ENCODE peak calls at places on chromosomes 2 and 18, in ten cellular contexts. One of them, this sample, is unnamed.

GRCh38 chr2:157903051-157903625 is 27.0 kb upstream of the ACVR1 start:
- DNase-seq in nucleus accumbens: no peak
- DNase-seq in activated T-helper 1 cell treated with anti-CD3 and anti-CD28 coated beads, Interleukin-2, amount 50 U/mL, for 16 hours: no peak
- DNase-seq in WTC11: no peak
- DNase-seq in GM03348: peak; percentile 11
- DNase-seq in tibial artery: no peak
- DNase-seq in KBM-7: no peak
- DNase-seq in H7: no peak
- DNase-seq in stimulated activated CD8-positive, alpha-beta memory T cell treated with anti-CD3 and anti-CD28 coated beads, Interleukin-2, amount 100 ng/mL, for 48 hours: no peak
- DNase-seq in lower lobe of right lung: no peak
- DNase-seq in this sample: no peak

GRCh38 chr2:15983496-15983895 is 43.1 kb downstream of the MYCN start:
- DNase-seq in nucleus accumbens: no peak
- DNase-seq in activated T-helper 1 cell treated with anti-CD3 and anti-CD28 coated beads, Interleukin-2, amount 50 U/mL, for 16 hours: no peak
- DNase-seq in WTC11: no peak
- DNase-seq in GM03348: no peak
- DNase-seq in tibial artery: no peak
- DNase-seq in KBM-7: no peak
- DNase-seq in H7: no peak
- DNase-seq in stimulated activated CD8-positive, alpha-beta memory T cell treated with anti-CD3 and anti-CD28 coated beads, Interleukin-2, amount 100 ng/mL, for 48 hours: no peak
- DNase-seq in lower lobe of right lung: no peak
- DNase-seq in this sample: no peak

GRCh38 chr2:231065966-231066365 is 9.3 kb downstream of the PSMD1 start:
- DNase-seq in nucleus accumbens: no peak
- DNase-seq in activated T-helper 1 cell treated with anti-CD3 and anti-CD28 coated beads, Interleukin-2, amount 50 U/mL, for 16 hours: no peak
- DNase-seq in WTC11: no peak
- DNase-seq in GM03348: no peak
- DNase-seq in tibial artery: no peak
- DNase-seq in KBM-7: no peak
- DNase-seq in H7: no peak
- DNase-seq in stimulated activated CD8-positive, alpha-beta memory T cell treated with anti-CD3 and anti-CD28 coated beads, Interleukin-2, amount 100 ng/mL, for 48 hours: no peak
- DNase-seq in lower lobe of right lung: no peak
- DNase-seq in this sample: no peak

GRCh38 chr18:23141022-23141999 is 6.0 kb downstream of the CABLES1 start:
- DNase-seq in nucleus accumbens: no peak
- DNase-seq in activated T-helper 1 cell treated with anti-CD3 and anti-CD28 coated beads, Interleukin-2, amount 50 U/mL, for 16 hours: no peak
- DNase-seq in WTC11: no peak
- DNase-seq in GM03348: peak; percentile 30
- DNase-seq in tibial artery: peak; percentile 52
- DNase-seq in KBM-7: no peak
- DNase-seq in H7: no peak
- DNase-seq in stimulated activated CD8-positive, alpha-beta memory T cell treated with anti-CD3 and anti-CD28 coated beads, Interleukin-2, amount 100 ng/mL, for 48 hours: no peak
- DNase-seq in lower lobe of right lung: no peak
- DNase-seq in this sample: no peak

GRCh38 chr18:3458378-3458777 is 8.4 kb downstream of the TGIF1 start:
- DNase-seq in nucleus accumbens: no peak
- DNase-seq in activated T-helper 1 cell treated with anti-CD3 and anti-CD28 coated beads, Interleukin-2, amount 50 U/mL, for 16 hours: no peak
- DNase-seq in WTC11: no peak
- DNase-seq in GM03348: no peak
- DNase-seq in tibial artery: no peak
- DNase-seq in KBM-7: no peak
- DNase-seq in H7: no peak
- DNase-seq in stimulated activated CD8-positive, alpha-beta memory T cell treated with anti-CD3 and anti-CD28 coated beads, Interleukin-2, amount 100 ng/mL, for 48 hours: no peak
- DNase-seq in lower lobe of right lung: no peak
- DNase-seq in this sample: no peak

GRCh38 chr2:239223330-239224248 is 177.2 kb downstream of the HDAC4 start:
- DNase-seq in nucleus accumbens: no peak
- DNase-seq in activated T-helper 1 cell treated with anti-CD3 and anti-CD28 coated beads, Interleukin-2, amount 50 U/mL, for 16 hours: no peak
- DNase-seq in WTC11: no peak
- DNase-seq in GM03348: peak; percentile 82
- DNase-seq in tibial artery: peak; percentile 64
- DNase-seq in KBM-7: no peak
- DNase-seq in H7: no peak
- DNase-seq in stimulated activated CD8-positive, alpha-beta memory T cell treated with anti-CD3 and anti-CD28 coated beads, Interleukin-2, amount 100 ng/mL, for 48 hours: no peak
- DNase-seq in lower lobe of right lung: no peak
- DNase-seq in this sample: no peak

GRCh38 chr18:31738460-31739407 is 21.9 kb downstream of the SLC25A52 start:
- DNase-seq in nucleus accumbens: no peak
- DNase-seq in activated T-helper 1 cell treated with anti-CD3 and anti-CD28 coated beads, Interleukin-2, amount 50 U/mL, for 16 hours: no peak
- DNase-seq in WTC11: no peak
- DNase-seq in GM03348: no peak
- DNase-seq in tibial artery: no peak
- DNase-seq in KBM-7: no peak
- DNase-seq in H7: no peak
- DNase-seq in stimulated activated CD8-positive, alpha-beta memory T cell treated with anti-CD3 and anti-CD28 coated beads, Interleukin-2, amount 100 ng/mL, for 48 hours: no peak
- DNase-seq in lower lobe of right lung: no peak
- DNase-seq in this sample: no peak

GRCh38 chr2:71783215-71783614 is 329.9 kb downstream of the DYSF start:
- DNase-seq in nucleus accumbens: no peak
- DNase-seq in activated T-helper 1 cell treated with anti-CD3 and anti-CD28 coated beads, Interleukin-2, amount 50 U/mL, for 16 hours: no peak
- DNase-seq in WTC11: no peak
- DNase-seq in GM03348: no peak
- DNase-seq in tibial artery: no peak
- DNase-seq in KBM-7: no peak
- DNase-seq in H7: no peak
- DNase-seq in stimulated activated CD8-positive, alpha-beta memory T cell treated with anti-CD3 and anti-CD28 coated beads, Interleukin-2, amount 100 ng/mL, for 48 hours: no peak
- DNase-seq in lower lobe of right lung: no peak
- DNase-seq in this sample: no peak

GRCh38 chr2:26541401-26542193 is 63.7 kb upstream of the OTOF start:
- DNase-seq in nucleus accumbens: no peak
- DNase-seq in activated T-helper 1 cell treated with anti-CD3 and anti-CD28 coated beads, Interleukin-2, amount 50 U/mL, for 16 hours: no peak
- DNase-seq in WTC11: no peak
- DNase-seq in GM03348: no peak
- DNase-seq in tibial artery: no peak
- DNase-seq in KBM-7: no peak
- DNase-seq in H7: no peak
- DNase-seq in stimulated activated CD8-positive, alpha-beta memory T cell treated with anti-CD3 and anti-CD28 coated beads, Interleukin-2, amount 100 ng/mL, for 48 hours: no peak
- DNase-seq in lower lobe of right lung: no peak
- DNase-seq in this sample: no peak

GRCh38 chr2:171703574-171704347 is 16.5 kb downstream of the DYNC1I2 start:
- DNase-seq in nucleus accumbens: no peak
- DNase-seq in activated T-helper 1 cell treated with anti-CD3 and anti-CD28 coated beads, Interleukin-2, amount 50 U/mL, for 16 hours: no peak
- DNase-seq in WTC11: no peak
- DNase-seq in GM03348: peak; percentile 46
- DNase-seq in tibial artery: no peak
- DNase-seq in KBM-7: peak; percentile 52
- DNase-seq in H7: peak; percentile 26
- DNase-seq in stimulated activated CD8-positive, alpha-beta memory T cell treated with anti-CD3 and anti-CD28 coated beads, Interleukin-2, amount 100 ng/mL, for 48 hours: no peak
- DNase-seq in lower lobe of right lung: no peak
- DNase-seq in this sample: peak; percentile 57

GRCh38 chr18:9804517-9805104 is 81.2 kb upstream of the TXNDC2 start:
- DNase-seq in nucleus accumbens: no peak
- DNase-seq in activated T-helper 1 cell treated with anti-CD3 and anti-CD28 coated beads, Interleukin-2, amount 50 U/mL, for 16 hours: no peak
- DNase-seq in WTC11: no peak
- DNase-seq in GM03348: no peak
- DNase-seq in tibial artery: no peak
- DNase-seq in KBM-7: no peak
- DNase-seq in H7: no peak
- DNase-seq in stimulated activated CD8-positive, alpha-beta memory T cell treated with anti-CD3 and anti-CD28 coated beads, Interleukin-2, amount 100 ng/mL, for 48 hours: no peak
- DNase-seq in lower lobe of right lung: peak; percentile 61
- DNase-seq in this sample: no peak

GRCh38 chr2:68294913-68295312 is 24.8 kb downstream of the CNRIP1 start:
- DNase-seq in nucleus accumbens: no peak
- DNase-seq in activated T-helper 1 cell treated with anti-CD3 and anti-CD28 coated beads, Interleukin-2, amount 50 U/mL, for 16 hours: no peak
- DNase-seq in WTC11: no peak
- DNase-seq in GM03348: no peak
- DNase-seq in tibial artery: no peak
- DNase-seq in KBM-7: no peak
- DNase-seq in H7: no peak
- DNase-seq in stimulated activated CD8-positive, alpha-beta memory T cell treated with anti-CD3 and anti-CD28 coated beads, Interleukin-2, amount 100 ng/mL, for 48 hours: no peak
- DNase-seq in lower lobe of right lung: no peak
- DNase-seq in this sample: no peak